ENCODE peak calls at places on chromosomes 5 and 9, in nine cellular contexts. U is COR-L47; C is stimulated activated naive CD4-positive, alpha-beta T cell treated with Interleukin-2 at 50 U/mL for 16 hours; F is keratinocyte; B is GM04504; R is hippocampal formation; G is NCI-H774; W is CD4-positive, alpha-beta memory T cell; T is stimulated activated CD4-positive, alpha-beta T cell treated with anti-CD3 and anti-CD28 coated beads, Interleukin-2, amount 100 ng/mL, for 48 hours. N is an unnamed sample.

GRCh38 chr5:113227798-113228197 is 207.0 kb downstream of the TSSK1B start:
- DNase-seq in U (no peak), C (no peak), F (no peak), B (no peak), R (no peak), G (no peak), W (no peak), T (no peak), N (no peak)

GRCh38 chr5:8700222-8700621 is 831.3 kb downstream of the MTRR start:
- DNase-seq in U (no peak), C (no peak), F (no peak), B (no peak), R (no peak), G (no peak), W (no peak), T (no peak), N (no peak)

GRCh38 chr5:171426680-171427079 is 7.2 kb downstream of the FGF18 start:
- DNase-seq in U (no peak), C (no peak), F (no peak), B (no peak), R (no peak), G (no peak), W (no peak), T (no peak), N (no peak)

GRCh38 chr9:17528859-17529258 is 50.0 kb upstream of the SH3GL2 start:
- DNase-seq in U (peak), C (no peak), F (no peak), B (no peak), R (no peak), G (peak), W (no peak), T (no peak), N (peak)

GRCh38 chr5:147327421-147327820 is 92.6 kb downstream of the STK32A start:
- DNase-seq in U (no peak), C (no peak), F (no peak), B (no peak), R (no peak), G (no peak), W (no peak), T (no peak), N (no peak)

GRCh38 chr5:57834829-57835554 is 352.4 kb upstream of the ACTBL2 start:
- DNase-seq in U (peak), C (no peak), F (no peak), B (no peak), R (no peak), G (no peak), W (no peak), T (no peak), N (no peak)

GRCh38 chr9:69090140-69090750 is 54.7 kb downstream of the FXN start:
- DNase-seq in U (no peak), C (no peak), F (no peak), B (no peak), R (no peak), G (no peak), W (no peak), T (no peak), N (no peak)

GRCh38 chr9:33939924-33940874 is 108.5 kb downstream of the UBAP2 start:
- DNase-seq in U (peak), C (no peak), F (no peak), B (no peak), R (no peak), G (no peak), W (no peak), T (no peak), N (no peak)

GRCh38 chr9:109986423-109987055 is 206.5 kb downstream of the PALM2AKAP2 start:
- DNase-seq in U (no peak), C (no peak), F (no peak), B (peak), R (no peak), G (no peak), W (no peak), T (no peak), N (no peak)

GRCh38 chr5:38500861-38501260 is 55.6 kb downstream of the LIFR start:
- DNase-seq in U (no peak), C (no peak), F (no peak), B (peak), R (no peak), G (no peak), W (no peak), T (no peak), N (no peak)

GRCh38 chr9:33408087-33408486 is 5.7 kb upstream of the AQP7 start:
- DNase-seq in U (no peak), C (no peak), F (no peak), B (no peak), R (no peak), G (no peak), W (no peak), T (no peak), N (no peak)

GRCh38 chr9:107638922-107639321 is 149.4 kb upstream of the KLF4 start:
- DNase-seq in U (no peak), C (no peak), F (no peak), B (no peak), R (no peak), G (peak), W (no peak), T (no peak), N (peak)

GRCh38 chr9:78296208-78296892 is 575 bp upstream of the PSAT1 start:
- DNase-seq in U (peak), C (peak), F (no peak), B (peak), R (peak), G (no peak), W (no peak), T (no peak), N (peak)

GRCh38 chr9:20552874-20553624 is 69.2 kb downstream of the MLLT3 start:
- DNase-seq in U (no peak), C (no peak), F (no peak), B (no peak), R (no peak), G (no peak), W (no peak), T (no peak), N (no peak)

N was measured in pons.